ENCODE peak calls at places on chromosomes 12 and 14, in seven cellular contexts. One of them, this sample, is unnamed.

GRCh38 chr14:32932921-32933622 is 5.6 kb upstream of the NPAS3 start:
- DNase-seq in H1: peak; percentile 87
- DNase-seq in HCT116: no peak
- DNase-seq in GM12878: no peak
- DNase-seq in SK-N-SH: peak; percentile 59
- DNase-seq in HepG2: no peak
- DNase-seq in K562: no peak
- DNase-seq in this sample: peak; percentile 25

GRCh38 chr14:93892923-93893549 is 34.1 kb upstream of the FAM181A start:
- DNase-seq in H1: peak; percentile 98
- DNase-seq in HCT116: peak; percentile 35
- DNase-seq in GM12878: no peak
- DNase-seq in SK-N-SH: peak; percentile 78
- DNase-seq in HepG2: peak; percentile 44
- DNase-seq in K562: peak; percentile 57
- DNase-seq in this sample: peak; percentile 50

GRCh38 chr12:1851126-1851791 is 30.9 kb downstream of the LRTM2 start:
- DNase-seq in H1: no peak
- DNase-seq in HCT116: no peak
- DNase-seq in GM12878: no peak
- DNase-seq in SK-N-SH: no peak
- DNase-seq in HepG2: no peak
- DNase-seq in K562: no peak
- DNase-seq in this sample: no peak

GRCh38 chr12:103626498-103626897 is 39.4 kb downstream of the STAB2 start:
- DNase-seq in H1: no peak
- DNase-seq in HCT116: no peak
- DNase-seq in GM12878: no peak
- DNase-seq in SK-N-SH: peak; percentile 40
- DNase-seq in HepG2: peak; percentile 24
- DNase-seq in K562: peak; percentile 22
- DNase-seq in this sample: no peak

GRCh38 chr14:54423991-54424390 is 17.2 kb downstream of the CNIH1 start:
- DNase-seq in H1: no peak
- DNase-seq in HCT116: no peak
- DNase-seq in GM12878: no peak
- DNase-seq in SK-N-SH: no peak
- DNase-seq in HepG2: no peak
- DNase-seq in K562: no peak
- DNase-seq in this sample: no peak

GRCh38 chr14:38078393-38078792 is 129.3 kb upstream of the SSTR1 start:
- DNase-seq in H1: no peak
- DNase-seq in HCT116: no peak
- DNase-seq in GM12878: no peak
- DNase-seq in SK-N-SH: no peak
- DNase-seq in HepG2: no peak
- DNase-seq in K562: no peak
- DNase-seq in this sample: no peak

GRCh38 chr12:67534671-67535070 is 113.9 kb upstream of the DYRK2 start:
- DNase-seq in H1: no peak
- DNase-seq in HCT116: no peak
- DNase-seq in GM12878: no peak
- DNase-seq in SK-N-SH: no peak
- DNase-seq in HepG2: no peak
- DNase-seq in K562: no peak
- DNase-seq in this sample: no peak

GRCh38 chr12:5784626-5785130 is 160.4 kb downstream of the ANO2 start:
- DNase-seq in H1: peak; percentile 6
- DNase-seq in HCT116: no peak
- DNase-seq in GM12878: no peak
- DNase-seq in SK-N-SH: no peak
- DNase-seq in HepG2: no peak
- DNase-seq in K562: no peak
- DNase-seq in this sample: no peak

GRCh38 chr12:126506426-126507182 is 1441.4 kb downstream of the AACS start:
- DNase-seq in H1: no peak
- DNase-seq in HCT116: no peak
- DNase-seq in GM12878: no peak
- DNase-seq in SK-N-SH: no peak
- DNase-seq in HepG2: no peak
- DNase-seq in K562: no peak
- DNase-seq in this sample: no peak

GRCh38 chr14:50399251-50400032 is 2.8 kb upstream of the CDKL1 start:
- DNase-seq in H1: no peak
- DNase-seq in HCT116: peak; percentile 4
- DNase-seq in GM12878: no peak
- DNase-seq in SK-N-SH: no peak
- DNase-seq in HepG2: no peak
- DNase-seq in K562: no peak
- DNase-seq in this sample: no peak

GRCh38 chr12:79710707-79711483 is 20.1 kb upstream of the PAWR start:
- DNase-seq in H1: no peak
- DNase-seq in HCT116: no peak
- DNase-seq in GM12878: no peak
- DNase-seq in SK-N-SH: no peak
- DNase-seq in HepG2: no peak
- DNase-seq in K562: no peak
- DNase-seq in this sample: no peak

GRCh38 chr12:30026621-30027234 is 243.0 kb upstream of the TMTC1 start:
- DNase-seq in H1: no peak
- DNase-seq in HCT116: no peak
- DNase-seq in GM12878: no peak
- DNase-seq in SK-N-SH: no peak
- DNase-seq in HepG2: no peak
- DNase-seq in K562: no peak
- DNase-seq in this sample: no peak

GRCh38 chr14:34872822-34873590 is 2.2 kb downstream of the BAZ1A start:
- DNase-seq in H1: no peak
- DNase-seq in HCT116: no peak
- DNase-seq in GM12878: no peak
- DNase-seq in SK-N-SH: no peak
- DNase-seq in HepG2: peak; percentile 90
- DNase-seq in K562: no peak
- DNase-seq in this sample: no peak

GRCh38 chr12:22334696-22335290 is at the start of gene ST8SIA1:
- DNase-seq in H1: peak; percentile 61
- DNase-seq in HCT116: no peak
- DNase-seq in GM12878: no peak
- DNase-seq in SK-N-SH: peak; percentile 73
- DNase-seq in HepG2: peak; percentile 7
- DNase-seq in K562: no peak
- DNase-seq in this sample: peak; percentile 40

GRCh38 chr12:17652436-17652835 is 437.6 kb downstream of the RERGL start:
- DNase-seq in H1: no peak
- DNase-seq in HCT116: no peak
- DNase-seq in GM12878: no peak
- DNase-seq in SK-N-SH: no peak
- DNase-seq in HepG2: no peak
- DNase-seq in K562: no peak
- DNase-seq in this sample: no peak

GRCh38 chr12:15664491-15664890 is 124.7 kb downstream of the EPS8 start:
- DNase-seq in H1: no peak
- DNase-seq in HCT116: no peak
- DNase-seq in GM12878: no peak
- DNase-seq in SK-N-SH: no peak
- DNase-seq in HepG2: no peak
- DNase-seq in K562: no peak
- DNase-seq in this sample: no peak

GRCh38 chr12:12880537-12880936 is 10.8 kb upstream of the GPRC5A start:
- DNase-seq in H1: no peak
- DNase-seq in HCT116: no peak
- DNase-seq in GM12878: no peak
- DNase-seq in SK-N-SH: no peak
- DNase-seq in HepG2: no peak
- DNase-seq in K562: no peak
- DNase-seq in this sample: no peak

GRCh38 chr14:74018029-74018703 is 922 bp downstream of the ENTPD5 start:
- DNase-seq in H1: no peak
- DNase-seq in HCT116: no peak
- DNase-seq in GM12878: no peak
- DNase-seq in SK-N-SH: no peak
- DNase-seq in HepG2: peak; percentile 32
- DNase-seq in K562: no peak
- DNase-seq in this sample: no peak

GRCh38 chr12:49483621-49484020 is 55.2 kb upstream of the KCNH3 start:
- DNase-seq in H1: no peak
- DNase-seq in HCT116: no peak
- DNase-seq in GM12878: no peak
- DNase-seq in SK-N-SH: no peak
- DNase-seq in HepG2: no peak
- DNase-seq in K562: no peak
- DNase-seq in this sample: peak; percentile 13

GRCh38 chr14:99041141-99041819 is 230.7 kb downstream of the BCL11B start:
- DNase-seq in H1: no peak
- DNase-seq in HCT116: no peak
- DNase-seq in GM12878: no peak
- DNase-seq in SK-N-SH: no peak
- DNase-seq in HepG2: no peak
- DNase-seq in K562: no peak
- DNase-seq in this sample: no peak
- TF ChIP-seq YY1 in H1: no peak
- TF ChIP-seq YY1 in HCT116: no peak
- TF ChIP-seq YY1 in GM12878: no peak
- TF ChIP-seq YY1 in SK-N-SH: no peak
- TF ChIP-seq YY1 in HepG2: no peak
- TF ChIP-seq YY1 in K562: no peak
- TF ChIP-seq YY1 in this sample: no peak

DNA sequence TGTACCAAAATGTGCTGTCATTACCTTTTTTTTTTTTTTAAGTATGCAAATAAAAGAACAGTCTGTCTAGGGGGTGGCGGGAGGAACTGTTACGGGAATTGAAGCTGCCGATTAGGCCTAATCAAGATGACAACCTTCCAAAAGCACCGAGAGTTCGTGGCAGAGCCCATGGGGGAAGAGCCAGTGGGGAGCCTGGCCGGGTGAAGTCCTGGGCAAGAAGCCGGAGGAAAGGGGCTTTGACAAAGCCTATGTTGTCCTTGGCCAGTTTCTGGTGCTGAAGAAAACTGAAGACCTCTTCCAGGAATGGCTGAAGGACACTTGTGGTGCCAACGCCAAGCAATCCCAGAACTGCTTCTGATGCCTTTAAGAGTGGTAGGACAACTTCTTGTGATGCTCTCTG is 42.6 kb downstream of the ACTN1 start:
- DNase-seq in H1: no peak
- DNase-seq in HCT116: no peak
- DNase-seq in GM12878: no peak
- DNase-seq in SK-N-SH: no peak
- DNase-seq in HepG2: no peak
- DNase-seq in K562: no peak
- DNase-seq in this sample: no peak
- H3K4me1 ChIP-seq in H1: peaks cover 2% of the 10 kb centered on the region
- H3K4me1 ChIP-seq in HCT116: peaks cover 40% of the 10 kb centered on the region
- H3K4me1 ChIP-seq in GM12878: no peaks in the 10 kb centered on the region
- H3K4me1 ChIP-seq in SK-N-SH: peaks cover 69% of the 10 kb centered on the region
- H3K4me1 ChIP-seq in HepG2: peaks cover 68% of the 10 kb centered on the region
- H3K4me1 ChIP-seq in K562: peaks cover 12% of the 10 kb centered on the region
- H3K4me1 ChIP-seq in this sample: peaks cover 6% of the 10 kb centered on the region

GRCh38 chr14:95712398-95712797 is 1.5 kb downstream of the TCL1A start:
- DNase-seq in H1: no peak
- DNase-seq in HCT116: no peak
- DNase-seq in GM12878: no peak
- DNase-seq in SK-N-SH: no peak
- DNase-seq in HepG2: no peak
- DNase-seq in K562: no peak
- DNase-seq in this sample: no peak
- H3K27me3 ChIP-seq in H1: no peaks in the 10 kb centered on the region
- H3K27me3 ChIP-seq in HCT116: peaks cover 34% of the 10 kb centered on the region
- H3K27me3 ChIP-seq in GM12878: no peaks in the 10 kb centered on the region
- H3K27me3 ChIP-seq in SK-N-SH: no peaks in the 10 kb centered on the region
- H3K27me3 ChIP-seq in HepG2: peaks cover 9% of the 10 kb centered on the region
- H3K27me3 ChIP-seq in K562: no peaks in the 10 kb centered on the region
- H3K27me3 ChIP-seq in this sample: no peaks in the 10 kb centered on the region

GRCh38 chr12:116321913-116322312 is 44.4 kb upstream of the MED13L start:
- DNase-seq in H1: no peak
- DNase-seq in HCT116: no peak
- DNase-seq in GM12878: no peak
- DNase-seq in SK-N-SH: no peak
- DNase-seq in HepG2: no peak
- DNase-seq in K562: no peak
- DNase-seq in this sample: no peak

GRCh38 chr12:116319851-116320621 is 42.5 kb upstream of the MED13L start:
- DNase-seq in H1: no peak
- DNase-seq in HCT116: no peak
- DNase-seq in GM12878: no peak
- DNase-seq in SK-N-SH: peak; percentile 19
- DNase-seq in HepG2: no peak
- DNase-seq in K562: no peak
- DNase-seq in this sample: no peak

GRCh38 chr12:116318738-116319050 is 41.2 kb upstream of the MED13L start:
- DNase-seq in H1: no peak
- DNase-seq in HCT116: no peak
- DNase-seq in GM12878: no peak
- DNase-seq in SK-N-SH: no peak
- DNase-seq in HepG2: no peak
- DNase-seq in K562: no peak
- DNase-seq in this sample: no peak

GRCh38 chr12:116319316-116319715 is 41.8 kb upstream of the MED13L start:
- DNase-seq in H1: no peak
- DNase-seq in HCT116: no peak
- DNase-seq in GM12878: no peak
- DNase-seq in SK-N-SH: no peak
- DNase-seq in HepG2: no peak
- DNase-seq in K562: no peak
- DNase-seq in this sample: no peak

GRCh38 chr12:116320839-116321238 is 43.3 kb upstream of the MED13L start:
- DNase-seq in H1: no peak
- DNase-seq in HCT116: no peak
- DNase-seq in GM12878: no peak
- DNase-seq in SK-N-SH: no peak
- DNase-seq in HepG2: no peak
- DNase-seq in K562: no peak
- DNase-seq in this sample: no peak
- TF ChIP-seq YY1 in H1: no peak
- TF ChIP-seq YY1 in HCT116: no peak
- TF ChIP-seq YY1 in GM12878: no peak
- TF ChIP-seq YY1 in SK-N-SH: no peak
- TF ChIP-seq YY1 in HepG2: no peak
- TF ChIP-seq YY1 in K562: no peak
- TF ChIP-seq YY1 in this sample: no peak

GRCh38 chr14:96191355-96191754 is 13.3 kb upstream of the BDKRB2 start:
- DNase-seq in H1: no peak
- DNase-seq in HCT116: no peak
- DNase-seq in GM12878: no peak
- DNase-seq in SK-N-SH: no peak
- DNase-seq in HepG2: no peak
- DNase-seq in K562: no peak
- DNase-seq in this sample: no peak
- H3K4me1 ChIP-seq in H1: no peaks in the 10 kb centered on the region
- H3K4me1 ChIP-seq in HCT116: no peaks in the 10 kb centered on the region
- H3K4me1 ChIP-seq in GM12878: no peaks in the 10 kb centered on the region
- H3K4me1 ChIP-seq in SK-N-SH: peaks cover 6% of the 10 kb centered on the region
- H3K4me1 ChIP-seq in HepG2: peaks cover 23% of the 10 kb centered on the region
- H3K4me1 ChIP-seq in K562: no peaks in the 10 kb centered on the region
- H3K4me1 ChIP-seq in this sample: peaks cover 6% of the 10 kb centered on the region

GRCh38 chr12:85779768-85780167 is 56.4 kb downstream of the RASSF9 start:
- DNase-seq in H1: no peak
- DNase-seq in HCT116: no peak
- DNase-seq in GM12878: no peak
- DNase-seq in SK-N-SH: no peak
- DNase-seq in HepG2: no peak
- DNase-seq in K562: no peak
- DNase-seq in this sample: no peak

GRCh38 chr12:85775071-85775470 is 61.1 kb downstream of the RASSF9 start:
- DNase-seq in H1: no peak
- DNase-seq in HCT116: no peak
- DNase-seq in GM12878: no peak
- DNase-seq in SK-N-SH: no peak
- DNase-seq in HepG2: no peak
- DNase-seq in K562: no peak
- DNase-seq in this sample: no peak
- H3K27me3 ChIP-seq in H1: no peaks in the 10 kb centered on the region
- H3K27me3 ChIP-seq in HCT116: no peaks in the 10 kb centered on the region
- H3K27me3 ChIP-seq in GM12878: no peaks in the 10 kb centered on the region
- H3K27me3 ChIP-seq in SK-N-SH: no peaks in the 10 kb centered on the region
- H3K27me3 ChIP-seq in HepG2: no peaks in the 10 kb centered on the region
- H3K27me3 ChIP-seq in K562: no peaks in the 10 kb centered on the region
- H3K27me3 ChIP-seq in this sample: no peaks in the 10 kb centered on the region